ENCODE peak calls at places on chromosomes 11 and 22, in seven cellular contexts. One of them, this sample, is unnamed.

GRCh38 chr11:67285541-67286498 is 3.3 kb upstream of the ANKRD13D start:
- DNase-seq in HepG2: no peak
- DNase-seq in SK-N-SH: no peak
- DNase-seq in GM12878: no peak
- DNase-seq in H1: no peak
- DNase-seq in HCT116: no peak
- DNase-seq in K562: no peak
- DNase-seq in this sample: no peak

GRCh38 chr11:34266090-34266912 is 91.5 kb downstream of the ABTB2 start:
- DNase-seq in H1: no peak
- DNase-seq in SK-N-SH: no peak
- DNase-seq in HCT116: no peak
- DNase-seq in GM12878: no peak
- DNase-seq in HepG2: no peak
- DNase-seq in K562: no peak
- DNase-seq in this sample: no peak

GRCh38 chr11:6755303-6755952 is 16.3 kb downstream of the OR2AG2 start:
- DNase-seq in K562: peak; percentile 58
- DNase-seq in GM12878: no peak
- DNase-seq in HCT116: peak; percentile 24
- DNase-seq in H1: no peak
- DNase-seq in HepG2: peak; percentile 10
- DNase-seq in SK-N-SH: peak; percentile 37
- DNase-seq in this sample: peak; percentile 36

GRCh38 chr11:3126901-3127691 is 38.0 kb downstream of the OSBPL5 start:
- DNase-seq in HCT116: no peak
- DNase-seq in GM12878: no peak
- DNase-seq in K562: no peak
- DNase-seq in SK-N-SH: no peak
- DNase-seq in HepG2: no peak
- DNase-seq in H1: no peak
- DNase-seq in this sample: no peak

GRCh38 chr11:104254347-104254746 is 90.4 kb upstream of the PDGFD start:
- DNase-seq in H1: peak; percentile 65
- DNase-seq in HCT116: peak; percentile 46
- DNase-seq in HepG2: peak; percentile 24
- DNase-seq in GM12878: no peak
- DNase-seq in SK-N-SH: peak; percentile 7
- DNase-seq in K562: peak; percentile 14
- DNase-seq in this sample: peak; percentile 55

GRCh38 chr11:83033972-83034672 is 37.6 kb downstream of the RAB30 start:
- DNase-seq in GM12878: no peak
- DNase-seq in HCT116: no peak
- DNase-seq in H1: no peak
- DNase-seq in K562: no peak
- DNase-seq in SK-N-SH: peak; percentile 69
- DNase-seq in HepG2: no peak
- DNase-seq in this sample: no peak

GRCh38 chr11:15071556-15072255 is 1.7 kb upstream of the CALCB start:
- DNase-seq in SK-N-SH: no peak
- DNase-seq in HepG2: no peak
- DNase-seq in K562: no peak
- DNase-seq in HCT116: no peak
- DNase-seq in GM12878: no peak
- DNase-seq in H1: no peak
- DNase-seq in this sample: no peak

GRCh38 chr11:119169272-119169719 is 771 bp downstream of the NLRX1 start:
- DNase-seq in K562: no peak
- DNase-seq in H1: peak; percentile 75
- DNase-seq in GM12878: no peak
- DNase-seq in SK-N-SH: no peak
- DNase-seq in HCT116: peak; percentile 53
- DNase-seq in HepG2: peak; percentile 37
- DNase-seq in this sample: peak; percentile 70

GRCh38 chr11:100525635-100526034 is 161.5 kb upstream of the ARHGAP42 start:
- DNase-seq in SK-N-SH: no peak
- DNase-seq in H1: no peak
- DNase-seq in HCT116: peak; percentile 3
- DNase-seq in K562: no peak
- DNase-seq in GM12878: no peak
- DNase-seq in HepG2: no peak
- DNase-seq in this sample: peak; percentile 13

GRCh38 chr11:100769165-100769564 is 82.1 kb downstream of the ARHGAP42 start:
- DNase-seq in GM12878: no peak
- DNase-seq in HCT116: no peak
- DNase-seq in K562: no peak
- DNase-seq in HepG2: no peak
- DNase-seq in H1: no peak
- DNase-seq in SK-N-SH: no peak
- DNase-seq in this sample: no peak

GRCh38 chr11:86063536-86063935 is 5.3 kb downstream of the PICALM start:
- DNase-seq in HepG2: no peak
- DNase-seq in GM12878: no peak
- DNase-seq in H1: no peak
- DNase-seq in K562: no peak
- DNase-seq in SK-N-SH: no peak
- DNase-seq in HCT116: no peak
- DNase-seq in this sample: no peak

GRCh38 chr22:36644333-36644757 is 59.2 kb downstream of the CACNG2 start:
- DNase-seq in GM12878: no peak
- DNase-seq in HepG2: peak; percentile 51
- DNase-seq in SK-N-SH: no peak
- DNase-seq in K562: peak; percentile 48
- DNase-seq in HCT116: peak; percentile 45
- DNase-seq in H1: no peak
- DNase-seq in this sample: peak; percentile 47

GRCh38 chr11:58927393-58928081 is 11.8 kb upstream of the GLYATL1 start:
- DNase-seq in HCT116: no peak
- DNase-seq in HepG2: peak; percentile 24
- DNase-seq in H1: peak; percentile 95
- DNase-seq in SK-N-SH: peak; percentile 65
- DNase-seq in K562: no peak
- DNase-seq in GM12878: no peak
- DNase-seq in this sample: peak; percentile 84

GRCh38 chr22:37820350-37820749 is 2.8 kb upstream of the GALR3 start:
- DNase-seq in GM12878: no peak
- DNase-seq in H1: no peak
- DNase-seq in K562: no peak
- DNase-seq in HepG2: no peak
- DNase-seq in HCT116: no peak
- DNase-seq in SK-N-SH: no peak
- DNase-seq in this sample: no peak

GRCh38 chr11:36264601-36265344 is 24.5 kb downstream of the COMMD9 start:
- DNase-seq in GM12878: no peak
- DNase-seq in H1: no peak
- DNase-seq in SK-N-SH: peak; percentile 42
- DNase-seq in K562: no peak
- DNase-seq in HCT116: no peak
- DNase-seq in HepG2: no peak
- DNase-seq in this sample: no peak

GRCh38 chr11:63769719-63770443 is 1.3 kb upstream of the ZFTA start:
- DNase-seq in GM12878: no peak
- DNase-seq in K562: no peak
- DNase-seq in H1: no peak
- DNase-seq in SK-N-SH: no peak
- DNase-seq in HCT116: no peak
- DNase-seq in HepG2: no peak
- DNase-seq in this sample: no peak

GRCh38 chr11:123174196-123175183 is 20.6 kb downstream of the CLMP start:
- DNase-seq in HepG2: no peak
- DNase-seq in H1: no peak
- DNase-seq in HCT116: no peak
- DNase-seq in GM12878: no peak
- DNase-seq in SK-N-SH: no peak
- DNase-seq in K562: no peak
- DNase-seq in this sample: no peak

GRCh38 chr11:20036625-20037335 is 123.5 kb downstream of the DBX1 start:
- DNase-seq in H1: no peak
- DNase-seq in HepG2: no peak
- DNase-seq in GM12878: no peak
- DNase-seq in K562: no peak
- DNase-seq in HCT116: no peak
- DNase-seq in SK-N-SH: no peak
- DNase-seq in this sample: no peak

GRCh38 chr11:11010624-11011127 is 152.8 kb upstream of the ZBED5 start:
- DNase-seq in K562: no peak
- DNase-seq in H1: no peak
- DNase-seq in HepG2: peak; percentile 16
- DNase-seq in GM12878: no peak
- DNase-seq in SK-N-SH: peak; percentile 45
- DNase-seq in HCT116: peak; percentile 45
- DNase-seq in this sample: peak; percentile 23

GRCh38 chr22:50705851-50706351 is 32.1 kb upstream of the ACR start:
- DNase-seq in GM12878: no peak
- DNase-seq in HCT116: no peak
- DNase-seq in K562: no peak
- DNase-seq in HepG2: no peak
- DNase-seq in SK-N-SH: no peak
- DNase-seq in H1: no peak
- DNase-seq in this sample: no peak

DNA sequence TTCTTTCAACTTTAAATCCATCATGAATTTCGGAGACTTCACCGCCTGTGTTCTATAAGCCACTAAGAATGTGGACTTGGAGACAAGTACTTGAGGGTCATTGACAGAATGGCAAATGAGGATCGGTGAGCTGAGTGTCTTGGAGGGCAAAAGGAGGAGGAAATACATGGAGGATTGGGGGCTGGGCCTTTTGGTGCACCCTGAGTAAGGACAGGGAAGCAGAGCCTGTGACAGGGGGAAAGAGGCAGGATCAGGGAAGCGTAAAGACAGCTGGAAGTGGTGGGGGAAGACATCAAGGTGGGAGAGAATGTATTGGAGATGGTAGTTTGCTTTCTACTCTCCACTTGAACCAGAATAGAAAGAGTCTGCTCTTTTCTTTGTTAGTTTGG is 70.4 kb upstream of the MTMR2 start:
- DNase-seq in GM12878: no peak
- DNase-seq in HepG2: no peak
- DNase-seq in K562: no peak
- DNase-seq in SK-N-SH: no peak
- DNase-seq in H1: no peak
- DNase-seq in HCT116: no peak
- DNase-seq in this sample: no peak
- TF ChIP-seq YY1 in GM12878: no peak
- TF ChIP-seq YY1 in HepG2: no peak
- TF ChIP-seq YY1 in K562: no peak
- TF ChIP-seq YY1 in SK-N-SH: no peak
- TF ChIP-seq YY1 in H1: no peak
- TF ChIP-seq YY1 in HCT116: no peak
- TF ChIP-seq YY1 in this sample: no peak

DNA sequence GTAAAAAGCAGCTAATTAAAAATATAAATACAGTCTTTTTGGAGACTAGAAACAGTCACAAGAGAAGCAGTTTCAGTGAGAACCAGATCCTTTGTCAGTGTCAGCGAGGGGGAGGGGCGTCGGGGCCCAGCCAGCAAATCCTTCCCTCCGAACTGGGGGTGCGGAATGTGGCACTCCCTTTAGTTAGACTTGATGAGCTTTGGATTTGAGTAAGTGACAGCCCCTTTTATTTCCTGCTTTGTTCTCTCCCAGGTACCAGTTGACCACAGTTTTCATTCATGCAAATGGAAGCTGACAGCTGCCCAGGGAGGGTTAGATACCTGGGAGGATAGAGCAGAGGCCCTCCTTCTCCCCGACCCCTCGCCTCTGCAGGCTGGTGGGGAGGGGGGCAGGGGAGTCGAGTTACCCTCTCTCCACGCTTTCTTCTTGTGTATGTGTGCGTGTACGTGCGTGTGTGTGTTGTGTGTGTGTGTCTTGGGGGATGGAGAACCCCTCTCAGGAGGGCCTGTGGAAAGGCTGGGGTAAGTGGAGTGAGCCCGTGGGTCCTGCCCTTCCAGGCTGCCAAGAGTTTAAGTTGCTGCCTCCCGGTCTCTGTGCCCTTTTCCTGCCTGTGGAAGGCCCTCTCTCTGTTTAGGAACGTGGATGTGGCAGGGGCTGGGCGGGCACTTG is 38.3 kb downstream of the PTPRJ start:
- DNase-seq in HCT116: no peak
- DNase-seq in H1: no peak
- DNase-seq in HepG2: no peak
- DNase-seq in GM12878: no peak
- DNase-seq in SK-N-SH: no peak
- DNase-seq in K562: no peak
- DNase-seq in this sample: no peak
- H3K9ac ChIP-seq in HCT116: no peak overlapping the region
- H3K9ac ChIP-seq in H1: no peak overlapping the region
- H3K9ac ChIP-seq in HepG2: no peak overlapping the region
- H3K9ac ChIP-seq in GM12878: peak overlapping the region; percentile 59
- H3K9ac ChIP-seq in SK-N-SH: no peak overlapping the region
- H3K9ac ChIP-seq in K562: no peak overlapping the region
- H3K9ac ChIP-seq in this sample: peak overlapping the region; percentile 64

DNA sequence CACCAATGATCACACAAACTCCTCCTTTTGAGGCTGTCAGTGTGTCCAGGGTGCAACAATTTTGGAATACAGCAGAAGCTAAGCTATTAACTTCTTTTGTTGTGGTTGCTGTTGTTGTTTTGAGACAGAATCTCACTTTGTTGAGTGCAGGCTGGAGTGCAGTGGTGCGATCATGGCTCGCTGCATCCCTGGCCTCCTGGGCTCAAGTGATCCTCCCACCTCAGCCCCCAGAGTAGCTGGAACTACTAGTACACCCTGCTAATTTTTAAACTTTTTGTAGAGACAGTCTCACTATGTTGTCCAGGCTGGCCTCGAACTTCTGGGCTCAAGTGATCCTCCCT is 22.0 kb downstream of the GSTT2B start:
- DNase-seq in H1: no peak
- DNase-seq in SK-N-SH: no peak
- DNase-seq in GM12878: no peak
- DNase-seq in K562: no peak
- DNase-seq in HCT116: no peak
- DNase-seq in HepG2: no peak
- DNase-seq in this sample: no peak
- TF ChIP-seq YY1 in H1: no peak
- TF ChIP-seq YY1 in SK-N-SH: no peak
- TF ChIP-seq YY1 in GM12878: no peak
- TF ChIP-seq YY1 in K562: no peak
- TF ChIP-seq YY1 in HCT116: no peak
- TF ChIP-seq YY1 in HepG2: no peak
- TF ChIP-seq YY1 in this sample: no peak

DNA sequence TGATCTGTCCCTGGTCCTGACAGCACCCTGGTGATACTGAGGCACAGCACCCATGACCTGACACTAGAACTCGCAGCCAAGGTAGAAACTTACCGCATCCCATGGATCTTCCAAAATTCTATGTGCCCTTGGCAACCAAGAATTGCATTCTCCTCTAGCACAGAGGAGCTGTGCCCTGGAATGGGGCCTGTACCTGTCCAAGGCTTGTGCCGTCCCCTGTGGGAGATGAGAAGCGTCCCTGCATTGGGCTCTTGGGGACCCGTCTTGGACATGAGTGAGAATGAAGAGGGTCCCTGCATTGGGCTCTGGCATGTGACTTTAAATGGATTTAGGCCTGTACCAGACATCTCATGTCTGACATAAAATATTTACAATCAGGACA is 67.1 kb downstream of the GGTLC2 start:
- DNase-seq in HepG2: no peak
- DNase-seq in K562: no peak
- DNase-seq in GM12878: no peak
- DNase-seq in HCT116: no peak
- DNase-seq in H1: no peak
- DNase-seq in SK-N-SH: no peak
- DNase-seq in this sample: no peak
- H3K9ac ChIP-seq in HepG2: no peak overlapping the region
- H3K9ac ChIP-seq in K562: no peak overlapping the region
- H3K9ac ChIP-seq in GM12878: no peak overlapping the region
- H3K9ac ChIP-seq in HCT116: no peak overlapping the region
- H3K9ac ChIP-seq in H1: no peak overlapping the region
- H3K9ac ChIP-seq in SK-N-SH: no peak overlapping the region
- H3K9ac ChIP-seq in this sample: no peak overlapping the region

GRCh38 chr11:77175869-77176539 is 48.0 kb downstream of the MYO7A start:
- DNase-seq in K562: no peak
- DNase-seq in SK-N-SH: no peak
- DNase-seq in HepG2: no peak
- DNase-seq in H1: no peak
- DNase-seq in GM12878: no peak
- DNase-seq in HCT116: no peak
- DNase-seq in this sample: no peak
- TF ChIP-seq YY1 in K562: no peak
- TF ChIP-seq YY1 in SK-N-SH: no peak
- TF ChIP-seq YY1 in HepG2: no peak
- TF ChIP-seq YY1 in H1: no peak
- TF ChIP-seq YY1 in GM12878: no peak
- TF ChIP-seq YY1 in HCT116: no peak
- TF ChIP-seq YY1 in this sample: no peak

This sample was measured in NT2/D1.